ENCODE peak calls at places on chromosomes 5 and 9, in five cellular contexts. F is A549, N is HepG2, L is GM12878, K is K562. R is an unnamed sample.
A peak's percentile ranks its signal among the peaks of the same experiment; 100 is the strongest.

GRCh38 chr5:8981496-8981895 is 564.4 kb downstream of the SEMA5A start:
- DNase-seq in F (no peak), N (no peak), L (no peak), K (no peak), R (no peak)

GRCh38 chr9:77807846-77808749 is 160.0 kb upstream of the GNA14 start:
- DNase-seq in F (no peak), N (peak; percentile 96), L (no peak), K (no peak), R (no peak)

GRCh38 chr9:4674783-4675182 is 4.6 kb upstream of the CDC37L1 start:
- DNase-seq in F (peak; percentile 49), N (peak; percentile 34), L (no peak), K (no peak), R (no peak)

GRCh38 chr5:4370218-4370617 is 769.9 kb upstream of the ADAMTS16 start:
- DNase-seq in F (no peak), N (no peak), L (no peak), K (no peak), R (no peak)

GRCh38 chr9:4284925-4285324 is 14.9 kb downstream of the GLIS3 start:
- DNase-seq in F (no peak), N (no peak), L (no peak), K (no peak), R (no peak)

GRCh38 chr5:133602829-133603380 is 9.4 kb downstream of the FSTL4 start:
- DNase-seq in F (no peak), N (no peak), L (no peak), K (no peak), R (no peak)

GRCh38 chr9:108683245-108683644 is 172.5 kb downstream of the ACTL7B start:
- DNase-seq in F (no peak), N (no peak), L (no peak), K (no peak), R (no peak)

GRCh38 chr9:87667164-87667738 is 58.7 kb upstream of the CTSL start:
- DNase-seq in F (peak; percentile 73), N (peak; percentile 50), L (no peak), K (peak; percentile 35), R (peak; percentile 68)

GRCh38 chr9:22088372-22089063 is 79.4 kb upstream of the CDKN2B start:
- DNase-seq in F (no peak), N (peak; percentile 34), L (no peak), K (no peak), R (no peak)

GRCh38 chr9:22079873-22080341 is 70.8 kb upstream of the CDKN2B start:
- DNase-seq in F (no peak), N (no peak), L (peak; percentile 40), K (no peak), R (no peak)

DNA sequence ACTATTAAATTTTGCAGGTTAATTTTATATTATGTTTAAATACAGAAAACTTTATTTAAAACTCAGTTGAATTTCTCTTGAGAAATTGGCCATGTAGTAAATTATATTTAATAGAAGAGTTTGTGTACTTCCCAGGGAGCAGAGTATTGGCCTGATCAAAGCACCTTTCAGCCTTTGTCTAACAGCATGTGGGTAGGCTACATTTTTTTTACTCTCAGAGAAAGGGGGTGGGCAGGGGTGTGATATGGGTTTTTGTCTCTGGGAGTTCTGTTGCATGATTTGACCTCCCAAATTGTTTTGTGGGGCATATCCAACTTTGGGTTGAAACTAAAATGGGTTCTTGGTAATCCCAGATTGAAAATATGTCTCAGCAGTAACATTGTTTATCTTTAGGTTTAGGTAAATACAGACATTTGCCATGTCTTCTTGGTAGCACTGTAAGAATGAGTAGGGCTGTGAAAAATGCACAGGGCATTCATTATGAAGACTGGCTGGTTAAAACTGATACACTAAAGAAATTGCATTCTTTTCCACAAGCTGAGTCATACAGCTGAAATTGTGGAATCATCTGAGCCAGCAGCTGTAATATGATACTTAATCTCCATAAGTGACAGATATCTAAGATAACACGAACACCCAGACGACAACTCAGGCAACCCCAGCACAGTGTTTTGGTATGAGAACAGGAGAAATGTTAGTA is 75.4 kb upstream of the CDKN2B start:
- DNase-seq in F (no peak), N (peak; percentile 7), L (no peak), K (no peak), R (no peak)
- TF ChIP-seq CEBPB in F (no peak), N (no peak), L (no peak), K (no peak), R (no peak)

GRCh38 chr5:112914584-112914983 is 7.4 kb downstream of the REEP5 start:
- DNase-seq in F (no peak), N (no peak), L (no peak), K (peak; percentile 33), R (no peak)
- TF ChIP-seq CHD2 in F (no peak), N (no peak), L (no peak), K (no peak), R (no peak)

GRCh38 chr5:157252741-157253465 is 13.0 kb upstream of the CYFIP2 start:
- DNase-seq in F (no peak), N (no peak), L (peak; percentile 79), K (no peak), R (no peak)
- TF ChIP-seq CEBPB in F (no peak), N (no peak), L (no peak), K (no peak), R (no peak)

GRCh38 chr5:109102291-109102690 is 307.5 kb downstream of the PJA2 start:
- DNase-seq in F (no peak), N (no peak), L (no peak), K (no peak), R (no peak)
- TF ChIP-seq CHD2 in F (no peak), N (no peak), L (no peak), K (no peak), R (no peak)

DNA sequence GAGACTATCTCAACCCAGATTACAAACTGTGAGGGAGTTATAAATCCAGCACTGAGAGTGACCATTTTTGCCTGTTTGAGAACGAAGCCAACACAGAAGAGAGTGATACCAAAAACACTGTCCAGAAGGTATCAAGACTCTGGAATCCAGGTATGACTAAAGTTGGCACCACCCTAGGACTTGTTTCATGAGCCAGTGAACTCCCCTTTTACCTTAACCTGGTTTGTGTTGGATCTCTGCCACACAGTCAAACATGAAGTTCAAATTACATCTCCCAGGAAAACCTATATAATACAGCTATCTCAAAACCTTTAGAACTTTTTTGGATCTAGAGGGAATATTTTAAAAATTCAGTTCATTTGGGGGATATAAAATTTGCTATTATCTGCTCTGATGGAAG is 11.4 kb downstream of the ZBTB5 start:
- DNase-seq in F (no peak), N (no peak), L (no peak), K (no peak), R (no peak)
- TF ChIP-seq CEBPB in F (no peak), N (no peak), L (no peak), K (no peak), R (no peak)

GRCh38 chr9:123509646-123510045 is 153.6 kb downstream of the CRB2 start:
- DNase-seq in F (no peak), N (no peak), L (no peak), K (no peak), R (no peak)
- TF ChIP-seq CHD2 in F (no peak), N (no peak), L (no peak), K (no peak), R (no peak)

GRCh38 chr9:96022445-96023031 is 147.0 kb downstream of the ERCC6L2 start:
- DNase-seq in F (no peak), N (no peak), L (no peak), K (peak; percentile 67), R (peak; percentile 31)
- TF ChIP-seq CEBPB in F (no peak), N (no peak), L (no peak), K (no peak), R (no peak)

DNA sequence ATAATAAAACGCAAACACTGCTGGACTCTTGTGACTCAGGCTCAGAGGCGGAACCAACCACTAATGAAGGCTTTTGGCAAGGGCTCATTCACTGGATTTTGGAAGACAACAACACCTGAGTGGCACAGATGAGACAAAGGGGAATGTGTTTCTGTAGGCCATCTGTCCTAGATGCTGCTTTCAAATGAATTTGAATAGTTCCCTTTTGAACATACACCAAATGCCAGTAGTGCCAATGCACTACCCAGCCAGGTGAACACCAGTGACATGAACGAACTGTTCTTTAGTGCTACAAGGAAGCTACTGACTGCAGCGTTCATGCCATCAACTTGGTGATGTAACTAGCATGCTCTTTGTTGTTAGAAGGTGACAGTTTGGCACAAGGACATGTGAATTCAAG is 173.8 kb downstream of the SLC24A2 start:
- DNase-seq in F (no peak), N (no peak), L (no peak), K (no peak), R (no peak)
- TF ChIP-seq CHD2 in F (no peak), N (no peak), L (no peak), K (no peak), R (no peak)